ENCODE peak calls at places on chromosomes 12 and 14, in six cellular contexts. One of them, this sample, is unnamed. For H3K4me1, the result is how much of the 10 kb centered on the place peaks cover.

GRCh38 chr12:108371801-108372344 is 32.8 kb upstream of the CMKLR1 start:
- DNase-seq in aorta: no peak
- DNase-seq in heart right ventricle: no peak
- DNase-seq in IMR-90: peak
- DNase-seq in PC-9: no peak
- DNase-seq in stomach: no peak
- DNase-seq in this sample: peak

GRCh38 chr14:69982220-69982795 is 103.1 kb downstream of the SMOC1 start:
- DNase-seq in aorta: no peak
- DNase-seq in heart right ventricle: no peak
- DNase-seq in stomach: no peak
- DNase-seq in PC-9: no peak
- DNase-seq in IMR-90: no peak
- DNase-seq in this sample: no peak

GRCh38 chr14:38342803-38343202 is 86.9 kb upstream of the CLEC14A start:
- DNase-seq in heart right ventricle: no peak
- DNase-seq in PC-9: peak
- DNase-seq in IMR-90: peak
- DNase-seq in stomach: no peak
- DNase-seq in aorta: no peak
- DNase-seq in this sample: no peak

GRCh38 chr14:61860294-61860918 is 98.2 kb downstream of the SNAPC1 start:
- DNase-seq in heart right ventricle: no peak
- DNase-seq in IMR-90: peak
- DNase-seq in PC-9: no peak
- DNase-seq in aorta: no peak
- DNase-seq in stomach: peak
- DNase-seq in this sample: peak

GRCh38 chr12:70543444-70543843 is 93.8 kb downstream of the PTPRB start:
- DNase-seq in stomach: no peak
- DNase-seq in IMR-90: peak
- DNase-seq in PC-9: peak
- DNase-seq in aorta: no peak
- DNase-seq in heart right ventricle: no peak
- DNase-seq in this sample: no peak

GRCh38 chr12:79482323-79482722 is 208.4 kb downstream of the PAWR start:
- DNase-seq in IMR-90: no peak
- DNase-seq in heart right ventricle: no peak
- DNase-seq in PC-9: no peak
- DNase-seq in aorta: no peak
- DNase-seq in stomach: no peak
- DNase-seq in this sample: peak

GRCh38 chr12:78088391-78088832 is 257.7 kb downstream of the NAV3 start:
- DNase-seq in IMR-90: peak
- DNase-seq in PC-9: no peak
- DNase-seq in stomach: no peak
- DNase-seq in aorta: no peak
- DNase-seq in heart right ventricle: no peak
- DNase-seq in this sample: no peak

GRCh38 chr12:96020314-96021003 is 14.9 kb downstream of the LTA4H start:
- DNase-seq in PC-9: no peak
- DNase-seq in IMR-90: no peak
- DNase-seq in aorta: no peak
- DNase-seq in heart right ventricle: no peak
- DNase-seq in stomach: no peak
- DNase-seq in this sample: no peak

GRCh38 chr14:61438860-61439765 is 117.7 kb downstream of the PRKCH start:
- DNase-seq in aorta: no peak
- DNase-seq in PC-9: peak
- DNase-seq in heart right ventricle: peak
- DNase-seq in stomach: peak
- DNase-seq in IMR-90: peak
- DNase-seq in this sample: peak

GRCh38 chr12:132148368-132149045 is 4.2 kb downstream of the NOC4L start:
- DNase-seq in stomach: no peak
- DNase-seq in aorta: peak
- DNase-seq in heart right ventricle: no peak
- DNase-seq in PC-9: no peak
- DNase-seq in IMR-90: no peak
- DNase-seq in this sample: no peak

GRCh38 chr14:68794130-68794855 is 1.4 kb upstream of the ZFP36L1 start:
- DNase-seq in heart right ventricle: peak
- DNase-seq in stomach: peak
- DNase-seq in PC-9: peak
- DNase-seq in aorta: peak
- DNase-seq in IMR-90: peak
- DNase-seq in this sample: peak

GRCh38 chr14:67335781-67336180 is 23.8 kb downstream of the ATP6V1D start:
- DNase-seq in IMR-90: peak
- DNase-seq in PC-9: no peak
- DNase-seq in aorta: no peak
- DNase-seq in heart right ventricle: no peak
- DNase-seq in stomach: no peak
- DNase-seq in this sample: no peak

GRCh38 chr12:91007531-91008290 is 2.9 kb upstream of the EPYC start:
- DNase-seq in stomach: no peak
- DNase-seq in heart right ventricle: no peak
- DNase-seq in PC-9: no peak
- DNase-seq in aorta: no peak
- DNase-seq in IMR-90: no peak
- DNase-seq in this sample: no peak

GRCh38 chr12:42932937-42933336 is 343.4 kb upstream of the PRICKLE1 start:
- DNase-seq in PC-9: no peak
- DNase-seq in heart right ventricle: no peak
- DNase-seq in aorta: no peak
- DNase-seq in stomach: no peak
- DNase-seq in IMR-90: no peak
- DNase-seq in this sample: no peak

GRCh38 chr12:77925536-77926108 is 94.9 kb downstream of the NAV3 start:
- DNase-seq in aorta: peak
- DNase-seq in IMR-90: peak
- DNase-seq in stomach: peak
- DNase-seq in PC-9: peak
- DNase-seq in heart right ventricle: peak
- DNase-seq in this sample: peak

GRCh38 chr12:124024790-124025189 is 51.8 kb downstream of the ZNF664 start:
- DNase-seq in heart right ventricle: no peak
- DNase-seq in aorta: no peak
- DNase-seq in PC-9: peak
- DNase-seq in IMR-90: no peak
- DNase-seq in stomach: no peak
- DNase-seq in this sample: no peak

GRCh38 chr14:91113829-91114078 is at the start of gene DGLUCY:
- DNase-seq in IMR-90: peak
- DNase-seq in aorta: peak
- DNase-seq in heart right ventricle: peak
- DNase-seq in PC-9: no peak
- DNase-seq in stomach: peak
- DNase-seq in this sample: peak

GRCh38 chr14:59199205-59199604 is 10.7 kb downstream of the DAAM1 start:
- DNase-seq in PC-9: no peak
- DNase-seq in aorta: no peak
- DNase-seq in heart right ventricle: no peak
- DNase-seq in stomach: no peak
- DNase-seq in IMR-90: no peak
- DNase-seq in this sample: no peak

GRCh38 chr14:78363008-78363407 is 192.8 kb downstream of the NRXN3 start:
- DNase-seq in PC-9: no peak
- DNase-seq in IMR-90: no peak
- DNase-seq in aorta: no peak
- DNase-seq in stomach: no peak
- DNase-seq in heart right ventricle: no peak
- DNase-seq in this sample: peak

GRCh38 chr14:99505089-99505488 is 23.9 kb downstream of the CCNK start:
- DNase-seq in heart right ventricle: no peak
- DNase-seq in aorta: no peak
- DNase-seq in stomach: no peak
- DNase-seq in PC-9: no peak
- DNase-seq in IMR-90: no peak
- DNase-seq in this sample: no peak

GRCh38 chr14:92900660-92901059 is 22.3 kb upstream of the CHGA start:
- DNase-seq in PC-9: peak
- DNase-seq in heart right ventricle: no peak
- DNase-seq in IMR-90: no peak
- DNase-seq in stomach: no peak
- DNase-seq in aorta: peak
- DNase-seq in this sample: no peak

GRCh38 chr12:12336511-12336910 is 13.5 kb downstream of the MANSC1 start:
- DNase-seq in PC-9: no peak
- DNase-seq in IMR-90: no peak
- DNase-seq in heart right ventricle: no peak
- DNase-seq in aorta: no peak
- DNase-seq in stomach: no peak
- DNase-seq in this sample: no peak

GRCh38 chr12:105506678-105507310 is 176.3 kb downstream of the C12orf75 start:
- DNase-seq in IMR-90: no peak
- DNase-seq in aorta: no peak
- DNase-seq in heart right ventricle: no peak
- DNase-seq in stomach: no peak
- DNase-seq in PC-9: no peak
- DNase-seq in this sample: no peak

GRCh38 chr14:103126873-103127304 is 3.6 kb downstream of the TNFAIP2 start:
- DNase-seq in PC-9: peak
- DNase-seq in aorta: peak
- DNase-seq in IMR-90: no peak
- DNase-seq in heart right ventricle: peak
- DNase-seq in stomach: peak
- DNase-seq in this sample: peak

GRCh38 chr14:92122351-92122677 is 545 bp downstream of the CPSF2 start:
- DNase-seq in stomach: no peak
- DNase-seq in heart right ventricle: no peak
- DNase-seq in IMR-90: peak
- DNase-seq in PC-9: no peak
- DNase-seq in aorta: no peak
- DNase-seq in this sample: no peak

GRCh38 chr14:104980601-104981531 is 2.7 kb upstream of the AHNAK2 start:
- DNase-seq in aorta: peak
- DNase-seq in heart right ventricle: no peak
- DNase-seq in stomach: no peak
- DNase-seq in PC-9: no peak
- DNase-seq in IMR-90: no peak
- DNase-seq in this sample: no peak

GRCh38 chr14:104984056-104984894 is 1.3 kb upstream of the CLBA1 start:
- DNase-seq in heart right ventricle: no peak
- DNase-seq in aorta: peak
- DNase-seq in IMR-90: no peak
- DNase-seq in PC-9: no peak
- DNase-seq in stomach: no peak
- DNase-seq in this sample: no peak

GRCh38 chr14:104982548-104983230 is 2.9 kb upstream of the CLBA1 start:
- DNase-seq in PC-9: no peak
- DNase-seq in heart right ventricle: no peak
- DNase-seq in IMR-90: no peak
- DNase-seq in aorta: peak
- DNase-seq in stomach: no peak
- DNase-seq in this sample: no peak

GRCh38 chr14:104981699-104982541 is 3.7 kb upstream of the CLBA1 start:
- DNase-seq in IMR-90: no peak
- DNase-seq in aorta: peak
- DNase-seq in PC-9: no peak
- DNase-seq in heart right ventricle: no peak
- DNase-seq in stomach: no peak
- DNase-seq in this sample: no peak

GRCh38 chr14:104983231-104983721 is 2.3 kb upstream of the CLBA1 start:
- DNase-seq in stomach: no peak
- DNase-seq in PC-9: no peak
- DNase-seq in aorta: no peak
- DNase-seq in IMR-90: no peak
- DNase-seq in heart right ventricle: no peak
- DNase-seq in this sample: no peak
- H3K4me1 ChIP-seq in stomach: under half
- H3K4me1 ChIP-seq in PC-9: under half
- H3K4me1 ChIP-seq in aorta: under half
- H3K4me1 ChIP-seq in IMR-90: under half
- H3K4me1 ChIP-seq in heart right ventricle: under half
- H3K4me1 ChIP-seq in this sample: under half

GRCh38 chr12:64090047-64090446 is 132.0 kb downstream of the KICS2 start:
- DNase-seq in heart right ventricle: no peak
- DNase-seq in IMR-90: no peak
- DNase-seq in PC-9: no peak
- DNase-seq in stomach: no peak
- DNase-seq in aorta: no peak
- DNase-seq in this sample: no peak
- H3K27ac ChIP-seq in heart right ventricle: no peak
- H3K27ac ChIP-seq in IMR-90: no peak
- H3K27ac ChIP-seq in PC-9: peak
- H3K27ac ChIP-seq in stomach: peak
- H3K27ac ChIP-seq in aorta: no peak
- H3K27ac ChIP-seq in this sample: peak

GRCh38 chr12:92337128-92337527 is 191.5 kb upstream of the BTG1 start:
- DNase-seq in aorta: no peak
- DNase-seq in IMR-90: peak
- DNase-seq in stomach: no peak
- DNase-seq in heart right ventricle: no peak
- DNase-seq in PC-9: no peak
- DNase-seq in this sample: no peak

GRCh38 chr12:92340003-92340402 is 194.4 kb upstream of the BTG1 start:
- DNase-seq in aorta: no peak
- DNase-seq in PC-9: no peak
- DNase-seq in stomach: no peak
- DNase-seq in IMR-90: no peak
- DNase-seq in heart right ventricle: no peak
- DNase-seq in this sample: no peak

GRCh38 chr12:92339198-92339821 is 193.7 kb upstream of the BTG1 start:
- DNase-seq in IMR-90: no peak
- DNase-seq in PC-9: no peak
- DNase-seq in heart right ventricle: no peak
- DNase-seq in stomach: no peak
- DNase-seq in aorta: no peak
- DNase-seq in this sample: no peak

GRCh38 chr12:92338102-92338501 is 192.5 kb upstream of the BTG1 start:
- DNase-seq in PC-9: no peak
- DNase-seq in stomach: no peak
- DNase-seq in heart right ventricle: no peak
- DNase-seq in aorta: no peak
- DNase-seq in IMR-90: no peak
- DNase-seq in this sample: no peak

GRCh38 chr12:92338671-92339070 is 193.0 kb upstream of the BTG1 start:
- DNase-seq in PC-9: no peak
- DNase-seq in aorta: no peak
- DNase-seq in IMR-90: no peak
- DNase-seq in heart right ventricle: no peak
- DNase-seq in stomach: no peak
- DNase-seq in this sample: no peak
- H3K4me1 ChIP-seq in PC-9: under half
- H3K4me1 ChIP-seq in aorta: under half
- H3K4me1 ChIP-seq in IMR-90: under half
- H3K4me1 ChIP-seq in heart right ventricle: under half
- H3K4me1 ChIP-seq in stomach: under half
- H3K4me1 ChIP-seq in this sample: under half

DNA sequence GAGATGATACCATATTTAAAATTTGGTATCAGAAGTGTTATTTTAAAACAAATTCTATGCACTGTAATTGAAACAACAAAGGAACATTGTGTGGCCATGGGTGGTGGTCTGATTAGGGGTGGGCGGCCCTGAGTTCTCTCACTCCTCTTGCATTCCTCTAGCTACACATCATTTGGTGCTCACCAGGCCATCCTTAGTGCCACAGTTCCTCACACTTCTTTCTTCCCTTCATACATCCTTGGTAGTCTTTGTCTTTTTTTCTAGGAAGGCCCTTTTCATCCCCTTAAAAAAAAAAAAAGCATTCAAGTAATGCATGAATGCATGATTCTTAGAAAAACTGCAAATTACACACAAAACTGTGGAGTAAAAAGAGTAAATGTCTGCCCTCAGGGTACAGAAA is 2.4 kb upstream of the MANSC4 start:
- DNase-seq in aorta: no peak
- DNase-seq in stomach: no peak
- DNase-seq in IMR-90: no peak
- DNase-seq in heart right ventricle: no peak
- DNase-seq in PC-9: no peak
- DNase-seq in this sample: no peak
- H3K27ac ChIP-seq in aorta: no peak
- H3K27ac ChIP-seq in stomach: peak
- H3K27ac ChIP-seq in IMR-90: peak
- H3K27ac ChIP-seq in heart right ventricle: no peak
- H3K27ac ChIP-seq in PC-9: no peak
- H3K27ac ChIP-seq in this sample: no peak